ENCODE peak calls at places on chromosomes 5 and 9, in six cellular contexts. N is tibial artery, B is fibroblast of mammary gland, Q is fibroblast of pulmonary artery, A is GM23338, O is psoas muscle. F is an unnamed sample.
A peak's percentile ranks its signal among the peaks of the same experiment; 100 is the strongest.

GRCh38 chr5:174625591-174626365 is 98.6 kb upstream of the MSX2 start:
- DNase-seq in A (no peak), Q (peak; percentile 6), N (no peak), O (no peak), B (no peak), F (no peak)

GRCh38 chr9:84590706-84591105 is 78.8 kb upstream of the NTRK2 start:
- DNase-seq in N (no peak), O (no peak), Q (no peak), B (no peak), A (no peak), F (no peak)

GRCh38 chr5:3226171-3226570 is 369.5 kb upstream of the IRX1 start:
- DNase-seq in B (no peak), O (no peak), A (no peak), Q (no peak), N (no peak), F (no peak)

GRCh38 chr5:124200381-124200780 is 546.1 kb downstream of the ZNF608 start:
- DNase-seq in N (no peak), A (no peak), B (peak; percentile 38), O (no peak), Q (no peak), F (no peak)

GRCh38 chr5:1985781-1986180 is 103.1 kb upstream of the IRX4 start:
- DNase-seq in Q (no peak), A (no peak), B (no peak), O (no peak), N (no peak), F (no peak)

GRCh38 chr5:159965031-159965837 is 43.7 kb upstream of the TTC1 start:
- DNase-seq in Q (peak; percentile 75), B (peak; percentile 52), A (peak; percentile 85), O (peak; percentile 70), N (peak; percentile 38), F (peak; percentile 73)

GRCh38 chr5:125113328-125113727 is 366.9 kb upstream of the ZNF608 start:
- DNase-seq in A (no peak), Q (no peak), O (no peak), B (peak; percentile 45), N (no peak), F (no peak)

GRCh38 chr9:81182421-81182820 is 506.9 kb downstream of the TLE1 start:
- DNase-seq in B (peak; percentile 62), O (peak; percentile 51), Q (peak; percentile 25), A (no peak), N (no peak), F (peak; percentile 88)

GRCh38 chr5:1737790-1738405 is 61.7 kb downstream of the MRPL36 start:
- DNase-seq in Q (peak; percentile 35), B (peak; percentile 42), N (no peak), A (peak; percentile 63), O (no peak), F (peak; percentile 43)

GRCh38 chr5:127400524-127400923 is 109.9 kb downstream of the MEGF10 start:
- DNase-seq in B (no peak), Q (no peak), N (no peak), O (no peak), A (no peak), F (no peak)

GRCh38 chr9:20622330-20623020 is at the start of gene MLLT3:
- DNase-seq in N (peak; percentile 97), O (peak; percentile 98), Q (peak; percentile 96), B (peak; percentile 90), A (peak; percentile 95), F (peak; percentile 98)

GRCh38 chr5:163564321-163564924 is 59.0 kb downstream of the MAT2B start:
- DNase-seq in Q (peak; percentile 82), B (peak; percentile 70), A (peak; percentile 72), O (no peak), N (peak; percentile 67), F (peak; percentile 77)

GRCh38 chr9:136695955-136696354 is 8.7 kb upstream of the AGPAT2 start:
- DNase-seq in Q (no peak), A (no peak), B (no peak), O (no peak), N (no peak), F (no peak)

GRCh38 chr9:135565636-135566035 is 4.1 kb downstream of the PAEP start:
- DNase-seq in Q (no peak), A (no peak), O (no peak), B (no peak), N (no peak), F (no peak)

GRCh38 chr5:125486634-125487033 is 740.2 kb upstream of the ZNF608 start:
- DNase-seq in Q (peak; percentile 80), N (no peak), O (no peak), B (peak; percentile 66), A (no peak), F (peak; percentile 63)

GRCh38 chr9:89435315-89435823 is 62.5 kb downstream of the SEMA4D start:
- DNase-seq in N (no peak), B (no peak), Q (no peak), O (peak; percentile 45), A (peak; percentile 98), F (no peak)

GRCh38 chr5:10688651-10689171 is 72.3 kb downstream of the DAP start:
- DNase-seq in N (no peak), A (no peak), O (no peak), Q (no peak), B (no peak), F (no peak)

GRCh38 chr9:112366591-112366990 is 13.3 kb upstream of the HSDL2 start:
- DNase-seq in O (no peak), Q (no peak), A (peak; percentile 67), B (no peak), N (no peak), F (peak; percentile 7)

GRCh38 chr9:127065592-127065991 is 56.8 kb downstream of the ANGPTL2 start:
- DNase-seq in N (no peak), B (peak; percentile 92), Q (peak; percentile 97), O (no peak), A (no peak), F (peak; percentile 94)

GRCh38 chr9:75715360-75715759 is 175.1 kb upstream of the PCSK5 start:
- DNase-seq in B (peak; percentile 47), A (no peak), N (no peak), Q (no peak), O (no peak), F (peak; percentile 61)

GRCh38 chr5:139638736-139639618 is 9.2 kb upstream of the CXXC5 start:
- DNase-seq in A (no peak), B (no peak), N (no peak), Q (no peak), O (peak; percentile 52), F (no peak)

GRCh38 chr5:83688321-83688720 is 32.3 kb downstream of the HAPLN1 start:
- DNase-seq in N (no peak), A (no peak), B (no peak), O (no peak), Q (no peak), F (no peak)

GRCh38 chr5:1788828-1789227 is 10.8 kb downstream of the MRPL36 start:
- DNase-seq in N (no peak), B (no peak), A (peak; percentile 35), Q (no peak), O (no peak), F (no peak)

GRCh38 chr5:170691623-170692022 is 91.9 kb upstream of the GABRP start:
- DNase-seq in A (peak; percentile 80), Q (no peak), B (no peak), O (no peak), N (no peak), F (no peak)
- TF ChIP-seq CTCF in A (peak; percentile 93), Q (no peak), B (peak; percentile 1), O (no peak), N (no peak), F (no peak)

GRCh38 chr9:13568851-13569618 is 289.5 kb upstream of the MPDZ start:
- DNase-seq in B (no peak), A (peak; percentile 46), Q (no peak), N (no peak), O (peak; percentile 19), F (peak; percentile 17)
- H3K4me3 ChIP-seq in B (no peak overlapping the region), A (peak overlapping the region; percentile 72), Q (peak overlapping the region; percentile 13), N (peak overlapping the region; percentile 39), O (peak overlapping the region; percentile 55), F (peak overlapping the region; percentile 33)

GRCh38 chr5:42423285-42424152 is at the start of gene GHR:
- DNase-seq in B (peak; percentile 90), N (peak; percentile 89), A (peak; percentile 93), Q (peak; percentile 94), O (peak; percentile 91), F (peak; percentile 95)
- TF ChIP-seq CTCF in B (peak; percentile 81), N (peak; percentile 81), A (peak; percentile 59), Q (peak; percentile 78), O (peak; percentile 88), F (peak; percentile 79)

GRCh38 chr5:134227259-134227658 is 1.4 kb upstream of the PPP2CA start:
- DNase-seq in Q (no peak), B (peak; percentile 40), A (peak; percentile 79), O (no peak), N (no peak), F (peak; percentile 18)
- H3K4me3 ChIP-seq in Q (no peak overlapping the region), B (no peak overlapping the region), A (peak overlapping the region; percentile 92), O (peak overlapping the region; percentile 87), N (peak overlapping the region; percentile 94), F (no peak overlapping the region)

F was measured in cardiac fibroblast.